ENCODE peak calls at places on chromosome 2, in five cellular contexts. Q is PC-3, B is heart left ventricle, W is left ventricle myocardium inferior, X is mammary epithelial cell. L is an unnamed sample. For H3K4me1, the result is how much of the 10 kb centered on the place peaks cover.

GRCh38 chr2:230902180-230902899 is 22.7 kb downstream of the GPR55 start:
- DNase-seq in Q (peak), X (peak), B (no peak), W (peak), L (no peak)

GRCh38 chr2:149365826-149366583 is 35.6 kb downstream of the LYPD6 start:
- DNase-seq in W (no peak), Q (peak), X (peak), B (no peak), L (no peak)

GRCh38 chr2:241545113-241545512 is 13.4 kb upstream of the BOK start:
- DNase-seq in X (no peak), Q (no peak), W (no peak), B (no peak), L (no peak)

GRCh38 chr2:179170897-179171296 is 93.7 kb downstream of the SESTD1 start:
- DNase-seq in W (no peak), B (no peak), Q (no peak), X (no peak), L (no peak)

GRCh38 chr2:86430368-86430767 is 10.8 kb upstream of the KDM3A start:
- DNase-seq in Q (no peak), W (no peak), B (no peak), X (no peak), L (no peak)

GRCh38 chr2:106143495-106144215 is 50.4 kb downstream of the UXS1 start:
- DNase-seq in Q (peak), X (peak), B (no peak), W (no peak), L (no peak)

GRCh38 chr2:137769406-137769805 is 194.9 kb upstream of the HNMT start:
- DNase-seq in X (no peak), B (no peak), W (no peak), Q (no peak), L (no peak)

GRCh38 chr2:7430869-7431641 is 513.8 kb downstream of the RNF144A start:
- DNase-seq in X (peak), B (peak), Q (peak), W (peak), L (peak)

GRCh38 chr2:37576831-37577230 is 94.6 kb downstream of the CDC42EP3 start:
- DNase-seq in Q (no peak), X (peak), W (no peak), B (no peak), L (no peak)

GRCh38 chr2:43075054-43075593 is 151.3 kb downstream of the ZFP36L2 start:
- DNase-seq in Q (peak), W (peak), B (peak), X (peak), L (peak)

GRCh38 chr2:134657650-134658250 is 61.0 kb downstream of the TMEM163 start:
- DNase-seq in W (no peak), X (no peak), B (no peak), Q (peak), L (no peak)

GRCh38 chr2:148300534-148300933 is 279.6 kb downstream of the MBD5 start:
- DNase-seq in B (no peak), X (no peak), W (no peak), Q (no peak), L (no peak)

GRCh38 chr2:68889500-68889899 is 18.3 kb upstream of the BMP10 start:
- DNase-seq in B (no peak), W (no peak), X (no peak), Q (no peak), L (no peak)

GRCh38 chr2:238869293-238870124 is 21.6 kb downstream of the TWIST2 start:
- DNase-seq in W (no peak), X (peak), Q (no peak), B (no peak), L (no peak)

GRCh38 chr2:74553892-74554820 is at the start of the genes DOK1 and LOXL3:
- DNase-seq in B (peak), Q (peak), W (peak), X (no peak), L (peak)

GRCh38 chr2:179622122-179622521 is 239.3 kb downstream of the ZNF385B start:
- DNase-seq in X (no peak), Q (peak), B (no peak), W (no peak), L (no peak)

GRCh38 chr2:135150711-135151110 is 98.6 kb downstream of the RAB3GAP1 start:
- DNase-seq in W (no peak), X (no peak), B (no peak), Q (peak), L (no peak)

GRCh38 chr2:45287040-45287439 is 277.8 kb upstream of the SIX2 start:
- DNase-seq in X (no peak), B (no peak), W (no peak), Q (no peak), L (no peak)

GRCh38 chr2:84959494-84960156 is 11.3 kb upstream of the KCMF1 start:
- DNase-seq in Q (peak), B (no peak), W (no peak), X (peak), L (no peak)

GRCh38 chr2:199485732-199486335 is 28.1 kb upstream of the SATB2 start:
- DNase-seq in X (peak), W (no peak), Q (peak), B (no peak), L (peak)

GRCh38 chr2:179917272-179917671 is 55.9 kb upstream of the ZNF385B start:
- DNase-seq in Q (peak), X (peak), B (no peak), W (no peak), L (no peak)

GRCh38 chr2:230893338-230893737 is 28.6 kb downstream of the ITM2C start:
- DNase-seq in W (no peak), B (no peak), X (no peak), Q (no peak), L (no peak)

GRCh38 chr2:208369091-208369490 is 37.5 kb upstream of the PTH2R start:
- DNase-seq in X (peak), Q (peak), B (no peak), W (no peak), L (no peak)

GRCh38 chr2:138752231-138752956 is 27.8 kb downstream of the NXPH2 start:
- DNase-seq in W (no peak), B (no peak), Q (peak), X (peak), L (no peak)

GRCh38 chr2:149017116-149017985 is 21.1 kb upstream of the LYPD6B start:
- DNase-seq in X (peak), W (peak), B (peak), Q (peak), L (peak)

GRCh38 chr2:177970670-177971454 is 101.7 kb downstream of the PDE11A start:
- DNase-seq in W (no peak), X (no peak), B (no peak), Q (no peak), L (no peak)

GRCh38 chr2:188292446-188293239 is 969 bp downstream of the GULP1 start:
- DNase-seq in W (peak), B (peak), Q (peak), X (peak), L (peak)

GRCh38 chr2:54878182-54878581 is 154.7 kb downstream of the EML6 start:
- DNase-seq in Q (no peak), B (no peak), W (no peak), X (no peak), L (no peak)

GRCh38 chr2:201191132-201191875 is 8.4 kb downstream of the CASP10 start:
- DNase-seq in X (no peak), B (peak), W (no peak), Q (no peak), L (peak)

GRCh38 chr2:164335947-164336346 is 285.3 kb downstream of the GRB14 start:
- DNase-seq in W (no peak), B (no peak), Q (no peak), X (no peak), L (no peak)

GRCh38 chr2:117949800-117950199 is 64.1 kb downstream of the CCDC93 start:
- DNase-seq in Q (no peak), W (no peak), B (no peak), X (peak), L (no peak)

GRCh38 chr2:96508521-96509113 is 3.5 kb upstream of the NEURL3 start:
- DNase-seq in B (no peak), W (no peak), Q (no peak), X (no peak), L (no peak)

DNA sequence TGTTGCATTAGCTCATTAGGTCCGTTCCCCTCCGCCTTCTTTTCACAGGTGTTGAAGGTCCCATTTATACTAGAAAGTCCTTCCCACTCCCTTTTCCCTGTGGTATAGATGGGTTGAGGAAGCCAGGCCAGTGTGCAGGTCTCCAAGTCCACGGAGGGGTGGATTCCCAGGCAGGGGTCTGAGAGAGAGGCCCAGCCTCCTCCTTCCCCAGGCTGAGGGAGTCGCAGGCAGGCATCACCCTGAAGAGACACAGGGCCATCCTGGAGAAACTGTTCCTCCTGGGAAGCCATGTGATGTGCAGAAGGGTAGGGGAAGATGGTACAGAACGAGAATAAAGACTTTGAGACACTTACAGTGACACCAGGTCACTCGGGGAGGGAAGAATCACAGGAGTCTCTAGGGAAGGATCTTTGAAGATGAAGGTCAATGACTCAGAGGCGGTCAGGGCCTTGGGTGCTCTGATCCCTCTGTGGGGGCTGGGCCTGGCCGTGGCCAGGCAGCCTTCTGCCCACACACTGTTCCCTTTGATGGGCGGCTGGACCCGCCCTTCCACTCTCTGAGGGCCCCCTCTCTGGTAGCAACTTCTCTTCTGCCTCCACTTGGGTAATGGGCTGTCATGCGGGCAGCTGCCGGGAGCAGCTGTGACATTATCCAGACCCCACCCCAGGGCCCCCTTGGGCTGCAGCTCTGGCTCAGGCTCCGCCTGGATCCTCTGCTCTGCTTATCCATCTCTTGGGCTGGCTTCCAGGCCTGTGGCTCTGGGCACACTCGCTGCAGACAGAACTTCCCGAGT is 45.1 kb downstream of the RHOB start:
- DNase-seq in B (peak), X (no peak), Q (no peak), W (peak), L (peak)
- H3K4me1 ChIP-seq in B (under half), X (under half), Q (under half), W (under half), L (under half)

DNA sequence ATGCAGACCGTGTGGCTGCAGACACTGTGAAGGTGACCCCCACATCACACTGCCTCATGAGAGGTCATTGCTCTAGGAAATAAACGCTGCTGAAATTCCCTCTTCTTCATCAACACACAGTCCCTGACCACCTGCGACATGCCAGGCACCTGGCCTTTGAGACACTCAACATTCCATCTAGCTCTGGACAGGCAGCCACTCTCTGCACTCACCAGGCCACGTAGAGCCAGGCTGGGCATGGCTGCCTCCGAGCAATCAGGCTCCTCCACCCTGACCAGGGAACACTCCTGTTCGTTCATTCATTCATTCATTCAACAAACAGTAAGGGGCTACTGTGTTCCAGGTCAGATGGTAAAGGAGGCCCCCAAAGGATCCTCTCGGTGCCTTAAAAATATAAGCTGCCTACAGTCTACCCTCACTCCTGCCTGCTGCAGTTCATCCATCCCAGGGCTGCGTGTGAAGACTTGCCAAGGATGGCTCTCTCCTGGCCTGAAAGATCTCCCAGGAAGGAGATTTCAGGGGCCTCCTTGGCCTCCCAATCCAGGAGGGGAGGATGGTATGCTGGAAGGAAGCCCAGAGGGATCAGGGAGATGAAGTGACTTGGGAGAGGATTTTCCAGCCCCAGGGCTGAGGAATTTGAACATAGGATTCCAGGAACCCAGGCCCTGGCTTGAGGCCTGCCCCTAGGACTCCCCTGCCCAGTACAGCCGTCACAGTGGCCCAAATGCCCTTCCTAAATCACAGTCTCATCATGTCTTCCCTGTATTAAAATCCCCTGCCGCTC is 66.7 kb downstream of the TNS1 start:
- DNase-seq in X (no peak), W (peak), B (no peak), Q (no peak), L (no peak)
- H3K4me1 ChIP-seq in X (under half), W (half or more), B (half or more), Q (under half), L (half or more)

GRCh38 chr2:12007282-12007681 is 260.9 kb downstream of the LPIN1 start:
- DNase-seq in W (no peak), Q (no peak), B (no peak), X (no peak), L (no peak)

GRCh38 chr2:12009323-12009905 is 263.0 kb downstream of the LPIN1 start:
- DNase-seq in X (no peak), B (no peak), W (no peak), Q (no peak), L (no peak)

GRCh38 chr2:12010779-12011178 is 264.3 kb downstream of the LPIN1 start:
- DNase-seq in X (no peak), B (no peak), Q (no peak), W (no peak), L (no peak)

GRCh38 chr2:12008425-12009061 is 262.1 kb downstream of the LPIN1 start:
- DNase-seq in B (no peak), X (peak), W (no peak), Q (peak), L (no peak)

GRCh38 chr2:12010059-12010458 is 263.6 kb downstream of the LPIN1 start:
- DNase-seq in Q (no peak), B (no peak), W (no peak), X (no peak), L (no peak)
- H3K4me1 ChIP-seq in Q (under half), B (under half), W (under half), X (under half), L (under half)

GRCh38 chr2:236545814-236546480 is 23.7 kb upstream of the ACKR3 start:
- DNase-seq in B (no peak), W (no peak), Q (no peak), X (no peak), L (no peak)

GRCh38 chr2:236546561-236546961 is 23.1 kb upstream of the ACKR3 start:
- DNase-seq in B (no peak), X (no peak), Q (no peak), W (no peak), L (no peak)

GRCh38 chr2:236545248-236545658 is 24.4 kb upstream of the ACKR3 start:
- DNase-seq in Q (no peak), W (no peak), X (no peak), B (no peak), L (no peak)

GRCh38 chr2:236541008-236541562 is 28.5 kb upstream of the ACKR3 start:
- DNase-seq in B (no peak), W (no peak), X (no peak), Q (no peak), L (no peak)

GRCh38 chr2:236544362-236544761 is 25.3 kb upstream of the ACKR3 start:
- DNase-seq in X (no peak), W (no peak), Q (no peak), B (no peak), L (no peak)
- H3K4me1 ChIP-seq in X (under half), W (under half), Q (under half), B (under half), L (under half)

GRCh38 chr2:120470717-120471060 is 124.8 kb downstream of the INHBB start:
- DNase-seq in X (no peak), W (no peak), B (no peak), Q (no peak), L (no peak)
- H3K4me1 ChIP-seq in X (half or more), W (under half), B (under half), Q (half or more), L (under half)

DNA sequence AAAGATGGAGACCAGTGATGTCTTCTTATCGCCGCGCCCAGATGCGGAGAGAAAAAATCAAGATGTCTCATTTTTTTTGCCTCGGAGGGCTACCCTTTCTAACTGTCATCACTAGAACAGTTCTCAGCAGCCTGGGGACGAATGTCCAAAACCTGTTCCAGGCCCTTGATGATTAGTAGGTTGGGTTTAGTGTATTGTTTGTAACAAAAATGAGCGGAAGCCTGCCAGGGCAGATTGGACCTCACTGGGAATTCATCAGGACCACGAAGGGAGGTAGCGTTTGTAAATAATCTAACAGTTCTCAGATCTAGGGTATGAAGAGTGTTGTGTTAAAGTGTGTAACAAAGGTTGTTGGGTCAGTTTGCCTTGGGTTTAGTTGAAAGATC is 767 bp downstream of the CEP68 start:
- DNase-seq in Q (no peak), X (no peak), W (no peak), B (no peak), L (no peak)
- H3K4me1 ChIP-seq in Q (under half), X (under half), W (half or more), B (under half), L (under half)

DNA sequence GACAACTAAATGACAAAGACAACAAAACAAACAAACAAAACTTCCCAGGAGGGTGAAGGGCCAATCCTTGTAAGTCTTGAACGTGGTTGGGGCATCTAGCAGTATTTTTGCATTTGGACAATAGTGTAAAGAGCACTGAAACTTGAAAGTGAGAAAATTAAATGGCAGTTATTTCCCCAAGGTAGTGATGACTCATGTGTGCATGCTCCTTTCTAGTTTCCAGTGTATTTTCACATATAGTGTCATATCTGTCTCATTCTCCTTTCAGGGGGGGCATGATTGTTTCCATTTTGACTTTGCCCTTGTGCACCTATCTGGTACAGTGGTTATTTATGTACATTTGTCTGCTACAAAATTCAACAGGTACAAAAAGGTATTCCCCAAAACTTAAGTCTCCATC is 39.5 kb downstream of the CERS6 start:
- DNase-seq in W (no peak), Q (no peak), B (no peak), X (no peak), L (no peak)
- H3K4me1 ChIP-seq in W (under half), Q (under half), B (under half), X (under half), L (under half)

DNA sequence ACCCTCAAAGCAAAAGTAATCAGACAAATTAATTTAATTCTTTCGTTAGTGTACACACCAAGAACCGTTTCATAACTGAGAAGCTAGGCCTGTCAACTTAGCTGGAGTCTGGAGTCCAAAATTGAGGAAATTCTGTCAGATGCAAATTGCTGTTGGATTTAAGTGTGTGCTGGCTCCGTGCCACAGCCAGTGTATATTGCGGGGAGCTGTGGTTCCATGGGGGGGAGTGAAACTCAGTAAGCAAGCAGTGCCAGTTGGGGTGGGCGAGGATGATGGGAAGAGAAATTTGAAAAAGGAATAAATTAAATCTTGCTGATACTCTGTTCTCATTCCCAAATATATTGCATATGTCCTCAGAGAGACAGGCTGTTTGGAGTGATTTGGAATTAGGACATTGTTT is 4.0 kb downstream of the ARPC2 start:
- DNase-seq in Q (no peak), B (no peak), W (no peak), X (no peak), L (peak)
- H3K4me1 ChIP-seq in Q (under half), B (under half), W (half or more), X (under half), L (half or more)

DNA sequence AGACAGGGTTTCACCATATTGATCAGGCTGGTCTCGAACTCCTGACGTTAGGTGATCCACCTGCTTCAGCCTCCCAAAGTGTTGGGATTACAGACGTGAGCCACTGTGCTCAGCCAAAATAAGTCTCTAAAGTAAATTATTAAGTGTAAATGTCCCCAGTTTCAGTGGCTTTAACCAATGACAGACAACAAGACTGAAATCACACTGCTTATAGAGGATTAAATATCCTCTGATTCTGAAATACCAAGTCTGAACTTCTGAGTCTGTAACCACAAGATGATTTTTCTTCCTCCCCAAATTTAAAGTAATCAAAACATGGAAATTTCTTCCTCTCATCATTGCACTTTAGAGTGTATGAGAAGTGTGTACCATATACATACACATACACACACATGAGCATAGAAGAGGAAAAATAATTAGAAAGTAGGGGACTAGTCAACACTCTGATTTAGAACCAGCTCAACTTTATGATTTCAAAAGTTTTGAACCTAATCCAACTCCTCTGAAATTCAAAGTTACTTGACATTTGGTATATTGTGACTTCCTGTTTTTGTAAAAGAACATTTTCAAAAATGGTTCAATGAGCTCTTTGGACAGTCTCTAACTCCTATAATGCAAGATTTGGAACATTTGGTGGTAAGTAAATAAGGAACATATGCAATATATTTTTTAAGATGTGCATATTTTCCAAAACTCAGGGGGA is 16.6 kb upstream of the ANKRD44 start:
- DNase-seq in B (no peak), X (no peak), Q (no peak), W (no peak), L (no peak)
- H3K4me1 ChIP-seq in B (under half), X (under half), Q (under half), W (under half), L (under half)